ENCODE peak calls at places on chromosome 5, in six cellular contexts. U is T1000; D is stimulated activated CD4-positive, alpha-beta T cell treated with anti-CD3 and anti-CD28 coated beads, TNF-alpha, amount 100 ng/mL, for 24 hours; H is activated CD8-positive, alpha-beta memory T cell treated with anti-CD3 and anti-CD28 coated beads for 48 hours; T is AG08395; G is spleen. L is an unnamed sample.

GRCh38 chr5:91136271-91136670 is 246.8 kb downstream of the ARRDC3 start:
- DNase-seq in T (no peak), G (no peak), U (no peak), H (no peak), D (no peak), L (no peak)

GRCh38 chr5:109324351-109324750 is 85.4 kb downstream of the PJA2 start:
- DNase-seq in D (no peak), H (no peak), G (no peak), U (no peak), T (no peak), L (no peak)

GRCh38 chr5:179526978-179527377 is 23.4 kb upstream of the RUFY1 start:
- DNase-seq in H (no peak), D (no peak), G (no peak), T (no peak), U (no peak), L (no peak)

GRCh38 chr5:178454308-178454707 is 135.9 kb downstream of the COL23A1 start:
- DNase-seq in G (peak; percentile 15), U (no peak), H (no peak), D (no peak), T (no peak), L (no peak)

GRCh38 chr5:39072915-39073758 is 1.1 kb downstream of the RICTOR start:
- DNase-seq in T (peak; percentile 20), H (peak; percentile 45), D (no peak), G (no peak), U (peak; percentile 4), L (no peak)

GRCh38 chr5:64229163-64229774 is 63.6 kb downstream of the RNF180 start:
- DNase-seq in U (no peak), D (no peak), H (no peak), G (no peak), T (peak; percentile 54), L (no peak)

GRCh38 chr5:74641778-74642542 is 1.4 kb upstream of the ENC1 start:
- DNase-seq in T (peak; percentile 47), G (peak; percentile 86), U (peak; percentile 46), D (no peak), H (no peak), L (no peak)

GRCh38 chr5:44320188-44320587 is 69.0 kb downstream of the FGF10 start:
- DNase-seq in T (no peak), D (no peak), H (no peak), G (no peak), U (no peak), L (no peak)

GRCh38 chr5:31470608-31471007 is 61.3 kb downstream of the DROSHA start:
- DNase-seq in H (no peak), T (peak; percentile 80), G (no peak), D (no peak), U (no peak), L (peak; percentile 56)

GRCh38 chr5:62139741-62140140 is 166.3 kb upstream of the KIF2A start:
- DNase-seq in U (no peak), T (no peak), G (no peak), H (no peak), D (no peak), L (no peak)

GRCh38 chr5:50667653-50668403 is 1.4 kb downstream of the PARP8 start:
- DNase-seq in D (peak; percentile 75), T (peak; percentile 26), H (peak; percentile 74), G (peak; percentile 94), U (peak; percentile 58), L (peak; percentile 68)

L was measured in heart right ventricle.